ENCODE peak calls at places on chromosomes 11 and 22, in eight cellular contexts. X is A549, Z is stomach, N is sigmoid colon, U is body of pancreas, W is spleen, Y is Peyer's patch, O is heart left ventricle. R is an unnamed sample.

GRCh38 chr22:44574057-44574456 is 76.0 kb upstream of the RTL6 start:
- DNase-seq in Y (no peak), W (no peak), X (peak), O (peak), Z (peak), N (peak), U (peak), R (peak)

GRCh38 chr11:59510917-59511589 is at the start of gene OR4D9:
- DNase-seq in W (no peak), Y (no peak), N (no peak), Z (no peak), X (no peak), U (no peak), O (no peak), R (no peak)

GRCh38 chr11:67293090-67293489 is 4.0 kb downstream of the ANKRD13D start:
- DNase-seq in U (no peak), X (no peak), O (no peak), Z (no peak), N (no peak), Y (no peak), W (no peak), R (no peak)

GRCh38 chr11:40139507-40139906 is 1319.9 kb downstream of the LRRC4C start:
- DNase-seq in N (no peak), W (no peak), U (no peak), O (no peak), Z (no peak), X (no peak), Y (no peak), R (no peak)

GRCh38 chr22:23780146-23780748 is 6.5 kb upstream of the SMARCB1 start:
- DNase-seq in N (no peak), Y (no peak), Z (no peak), O (no peak), X (no peak), W (no peak), U (no peak), R (no peak)

GRCh38 chr22:20130739-20131592 is 638 bp upstream of the ZDHHC8 start:
- DNase-seq in N (peak), X (peak), W (peak), U (peak), Y (peak), Z (peak), O (peak), R (peak)

GRCh38 chr22:22974795-22975580 is 87.4 kb downstream of the IGLL5 start:
- DNase-seq in N (no peak), Y (no peak), U (no peak), O (no peak), W (no peak), Z (no peak), X (no peak), R (no peak)

GRCh38 chr22:48744283-48744641 is 1083.4 kb downstream of the BRD1 start:
- DNase-seq in N (no peak), X (no peak), O (no peak), Y (peak), W (peak), U (no peak), Z (peak), R (peak)

GRCh38 chr11:95577716-95578460 is 211.7 kb downstream of the FAM76B start:
- DNase-seq in U (no peak), X (no peak), O (no peak), Y (no peak), W (no peak), N (no peak), Z (no peak), R (no peak)

GRCh38 chr11:116642902-116643301 is 129.9 kb downstream of the BUD13 start:
- DNase-seq in U (no peak), W (no peak), N (no peak), Z (no peak), X (no peak), O (no peak), Y (no peak), R (no peak)

GRCh38 chr11:126816655-126817054 is 183.9 kb downstream of the KIRREL3 start:
- DNase-seq in X (no peak), Y (no peak), O (no peak), Z (peak), W (no peak), N (no peak), U (peak), R (no peak)

DNA sequence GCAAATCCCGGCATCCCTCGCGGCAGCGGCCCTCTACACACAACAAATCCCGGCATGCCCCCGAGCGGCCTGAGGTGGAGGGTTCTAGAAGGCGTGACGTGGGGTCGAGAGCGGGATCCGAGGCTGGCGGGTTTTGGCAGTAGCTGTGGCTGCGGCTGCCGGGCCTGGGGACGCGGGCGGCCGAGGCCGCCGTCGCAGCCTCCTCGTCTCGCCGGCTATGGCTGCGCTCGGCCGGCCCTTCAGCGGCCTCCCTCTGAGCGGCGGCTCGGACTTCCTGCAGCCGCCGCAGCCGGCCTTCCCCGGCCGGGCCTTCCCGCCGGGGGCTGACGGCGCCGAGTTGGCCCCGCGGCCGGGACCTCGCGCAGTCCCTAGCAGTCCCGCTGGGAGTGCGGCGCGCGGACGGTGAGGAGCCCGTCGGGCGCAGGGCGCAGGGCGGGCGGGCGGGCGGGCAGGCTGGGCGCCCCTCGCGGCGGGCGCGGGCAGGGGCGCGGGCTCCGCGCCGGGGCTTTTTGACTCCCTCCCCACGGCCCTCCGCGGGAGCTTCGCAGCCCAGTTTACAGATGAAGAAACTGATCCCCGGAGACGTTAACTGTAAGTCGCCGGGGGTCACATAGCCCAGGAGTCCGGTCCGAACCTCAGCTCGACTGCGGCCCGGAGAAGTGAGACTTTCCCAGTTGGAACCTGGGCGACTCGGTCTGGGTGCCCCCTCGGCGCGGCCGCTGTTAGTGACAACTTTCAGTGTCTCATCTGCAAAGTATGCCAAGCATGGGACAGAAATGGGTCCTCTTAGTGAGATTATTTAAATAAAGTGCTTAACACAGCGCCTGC is at the start of gene CCDC117:
- DNase-seq in U (peak), W (peak), O (peak), Y (peak), X (peak), N (peak), Z (peak), R (peak)
- TF ChIP-seq CTCF in U (no peak), W (no peak), O (peak), Y (no peak), X (peak), N (no peak), Z (no peak), R (no peak)

GRCh38 chr11:1303973-1304372 is 5.5 kb downstream of the TOLLIP start:
- DNase-seq in X (no peak), Z (peak), U (peak), N (peak), W (peak), Y (peak), O (no peak), R (no peak)
- H3K27ac ChIP-seq in X (peak), Z (peak), U (peak), N (peak), W (peak), Y (peak), O (no peak), R (peak)

GRCh38 chr11:118997627-118998387 is at the start of gene CENATAC:
- DNase-seq in N (peak), Z (peak), X (peak), W (peak), O (peak), Y (peak), U (peak), R (peak)
- TF ChIP-seq POLR2A in N (peak), Z (no peak), X (peak), W (no peak), O (peak), Y (peak), U (peak), R (peak)

DNA sequence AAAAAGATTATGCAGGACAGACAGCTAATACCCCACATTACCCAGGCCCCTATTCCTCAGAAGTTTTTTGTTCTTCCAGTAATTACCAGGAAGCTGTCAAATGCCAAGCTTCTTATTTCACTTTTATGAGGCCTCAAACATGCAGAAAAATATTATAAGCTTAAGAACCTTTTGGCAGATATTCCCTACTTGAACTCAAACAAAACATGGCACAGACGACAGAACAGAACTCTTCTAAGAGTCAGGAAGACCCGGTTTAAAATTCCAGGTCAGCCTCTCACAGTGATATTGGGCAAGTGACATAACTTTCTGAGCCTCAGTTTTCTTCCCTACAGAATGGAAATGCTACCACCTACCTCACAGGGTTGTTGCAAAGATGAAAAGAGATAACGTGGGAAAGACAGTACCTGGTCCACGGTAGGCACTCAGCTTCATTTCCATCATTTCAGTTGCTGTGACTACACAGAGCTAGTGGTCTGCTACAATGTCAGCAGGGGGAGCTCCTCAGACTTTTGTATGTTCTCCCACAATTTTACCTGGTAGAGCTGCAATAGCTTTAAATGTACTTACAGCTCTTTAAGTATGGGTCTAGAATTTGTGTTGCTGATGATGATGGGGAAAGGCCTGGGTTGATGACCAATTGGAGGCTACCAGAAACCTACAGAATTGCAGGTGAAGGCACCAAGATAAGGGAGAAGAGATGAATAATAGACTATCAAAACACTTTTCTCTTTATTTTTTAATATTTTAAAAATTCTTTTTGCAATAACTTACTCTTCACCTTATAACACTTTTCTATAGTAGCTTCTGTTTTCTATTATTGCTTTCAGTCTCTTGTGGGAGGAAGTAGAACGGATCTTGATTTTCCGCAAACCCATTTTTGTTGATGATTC is 98.3 kb upstream of the CHRM4 start:
- DNase-seq in W (no peak), X (peak), U (peak), N (no peak), Y (no peak), O (no peak), Z (no peak), R (no peak)
- TF ChIP-seq CTCF in W (no peak), X (peak), U (peak), N (peak), Y (peak), O (peak), Z (no peak), R (no peak)

GRCh38 chr11:93072236-93072635 is 102.8 kb downstream of the MTNR1B start:
- DNase-seq in Y (no peak), N (no peak), W (no peak), O (no peak), Z (no peak), X (no peak), U (no peak), R (no peak)

GRCh38 chr11:93073026-93073425 is 103.6 kb downstream of the MTNR1B start:
- DNase-seq in W (no peak), Z (no peak), N (no peak), Y (no peak), O (no peak), U (no peak), X (no peak), R (no peak)

GRCh38 chr11:93067881-93068390 is 98.5 kb downstream of the MTNR1B start:
- DNase-seq in Z (no peak), W (no peak), N (no peak), U (no peak), X (no peak), Y (no peak), O (no peak), R (no peak)

GRCh38 chr11:93075782-93076181 is 106.3 kb downstream of the MTNR1B start:
- DNase-seq in X (no peak), N (no peak), U (no peak), Z (no peak), Y (no peak), W (no peak), O (no peak), R (no peak)

GRCh38 chr11:93073508-93074280 is 104.2 kb downstream of the MTNR1B start:
- DNase-seq in Z (no peak), U (no peak), N (no peak), Y (no peak), O (no peak), X (no peak), W (no peak), R (no peak)
- H3K27ac ChIP-seq in Z (no peak), U (no peak), N (no peak), Y (no peak), O (no peak), X (no peak), W (no peak), R (no peak)

GRCh38 chr11:128548655-128549255 is 38.6 kb downstream of the ETS1 start:
- DNase-seq in U (peak), Y (peak), W (peak), Z (peak), X (no peak), N (peak), O (peak), R (no peak)
- TF ChIP-seq POLR2A in U (peak), Y (no peak), W (no peak), Z (no peak), X (no peak), N (no peak), O (no peak), R (no peak)

GRCh38 chr11:79697905-79698304 is 257.1 kb upstream of the TENM4 start:
- DNase-seq in W (no peak), Z (no peak), Y (no peak), O (no peak), U (no peak), X (no peak), N (no peak), R (no peak)
- TF ChIP-seq CTCF in W (no peak), Z (no peak), Y (no peak), O (no peak), U (no peak), X (no peak), N (no peak), R (no peak)

DNA sequence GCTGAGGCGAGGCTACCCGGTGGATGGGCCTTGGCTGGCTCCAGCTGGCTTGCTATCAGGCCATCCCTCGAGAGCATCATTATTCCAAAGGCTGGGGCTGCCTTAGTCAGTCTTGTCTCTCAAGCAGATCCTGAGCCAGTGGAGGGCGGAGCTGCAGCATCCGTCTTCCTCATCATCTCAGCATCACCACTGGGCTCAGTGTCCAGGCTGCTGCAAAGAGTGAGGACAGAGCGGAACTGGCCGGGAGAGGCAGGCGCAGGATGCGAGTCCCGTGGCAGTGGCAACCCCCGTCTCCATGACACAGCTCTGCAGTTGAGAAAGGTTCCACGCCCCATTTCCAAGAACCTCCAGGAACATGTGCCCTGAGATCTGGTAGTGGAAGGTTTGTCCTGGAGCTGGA is 4.4 kb downstream of the TP53I11 start:
- DNase-seq in O (peak), N (peak), W (no peak), U (peak), Z (no peak), Y (no peak), X (no peak), R (no peak)
- H3K27ac ChIP-seq in O (peak), N (peak), W (peak), U (no peak), Z (no peak), Y (peak), X (no peak), R (no peak)

DNA sequence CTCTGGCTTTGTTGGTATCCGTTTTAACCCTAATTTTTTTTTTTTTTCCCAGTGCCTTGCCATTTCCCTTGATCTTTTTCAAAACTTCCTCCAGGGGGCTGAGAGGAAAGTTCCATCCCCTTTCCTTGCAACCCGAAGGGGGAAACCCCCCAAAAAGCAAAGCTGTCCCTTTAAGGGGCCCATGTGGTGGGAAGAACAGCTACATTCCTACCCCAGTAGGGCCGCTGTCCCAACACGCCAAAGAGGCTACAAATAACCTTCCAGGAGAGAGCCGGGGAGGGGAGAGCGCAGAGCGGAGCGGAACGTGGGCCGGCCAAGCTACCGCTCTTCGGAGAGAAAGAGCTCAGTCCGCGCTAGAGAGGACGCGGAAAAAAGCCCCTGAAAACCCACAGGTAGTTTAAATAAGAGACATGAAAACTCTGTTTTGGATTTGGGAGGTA is 1.7 kb downstream of the LRP4 start:
- DNase-seq in Z (peak), N (peak), X (peak), U (peak), W (no peak), Y (peak), O (peak), R (no peak)
- TF ChIP-seq POLR2A in Z (no peak), N (no peak), X (no peak), U (peak), W (no peak), Y (no peak), O (peak), R (no peak)